ENCODE peak calls at places on chromosomes 13 and 19, in ten cellular contexts. B is neuronal stem cell, T is mesendoderm, G is mammary epithelial cell, H is H9, Y is SK-N-SH, R is IMR-90, A is K562, L is colonic mucosa, M is NT2/D1. O is an unnamed sample.

GRCh38 chr19:58002384-58003152 is at the start of gene ZNF606:
- DNase-seq in H (peak), B (peak), T (peak), Y (peak), R (peak), M (peak), A (peak), L (peak), G (peak), O (peak)

GRCh38 chr13:75505966-75506365 is 24.0 kb upstream of the TBC1D4 start:
- DNase-seq in T (no peak), L (no peak), A (no peak), R (no peak), H (no peak), M (no peak), B (no peak), Y (no peak), G (no peak), O (no peak)

GRCh38 chr13:66659291-66660012 is 570.7 kb downstream of the PCDH9 start:
- DNase-seq in T (no peak), M (no peak), H (no peak), Y (no peak), G (no peak), L (no peak), R (no peak), A (no peak), B (no peak), O (peak)

GRCh38 chr19:50624949-50625600 is 14.6 kb downstream of the SYT3 start:
- DNase-seq in G (no peak), M (no peak), H (no peak), L (no peak), A (no peak), R (no peak), Y (no peak), B (no peak), T (no peak), O (no peak)

GRCh38 chr13:78660130-78660857 is 1.3 kb upstream of the OBI1 start:
- DNase-seq in A (no peak), R (no peak), G (no peak), Y (peak), L (no peak), M (no peak), T (peak), H (peak), B (no peak), O (peak)

GRCh38 chr13:44867825-44868224 is 121.4 kb downstream of the NUFIP1 start:
- DNase-seq in H (no peak), L (no peak), Y (no peak), R (no peak), B (no peak), T (no peak), G (no peak), A (no peak), M (no peak), O (no peak)

GRCh38 chr13:74251778-74252519 is 117.7 kb upstream of the KLF12 start:
- DNase-seq in T (no peak), G (peak), B (no peak), Y (no peak), M (no peak), R (no peak), H (no peak), A (no peak), L (no peak), O (no peak)

GRCh38 chr13:94192576-94192975 is 286.9 kb downstream of the DCT start:
- DNase-seq in A (no peak), H (peak), M (peak), R (peak), B (peak), G (peak), T (peak), Y (no peak), L (no peak), O (peak)

GRCh38 chr19:18023596-18024212 is 15.7 kb downstream of the ARRDC2 start:
- DNase-seq in T (no peak), G (no peak), H (no peak), Y (no peak), A (no peak), B (no peak), R (no peak), L (peak), M (no peak), O (no peak)

GRCh38 chr19:40674291-40674690 is 16.2 kb downstream of the NUMBL start:
- DNase-seq in R (no peak), M (no peak), Y (no peak), H (no peak), A (no peak), T (no peak), B (no peak), L (no peak), G (no peak), O (peak)

GRCh38 chr13:47251771-47252170 is 354.9 kb upstream of the HTR2A start:
- DNase-seq in A (no peak), R (no peak), M (no peak), Y (no peak), T (no peak), B (no peak), H (no peak), G (no peak), L (no peak), O (no peak)

GRCh38 chr19:47444388-47444821 is 25.1 kb upstream of the MEIS3 start:
- DNase-seq in T (peak), M (no peak), Y (no peak), H (peak), G (no peak), B (peak), R (no peak), L (no peak), A (peak), O (no peak)

GRCh38 chr13:109747524-109747923 is 38.9 kb downstream of the IRS2 start:
- DNase-seq in H (no peak), L (no peak), G (no peak), Y (no peak), A (no peak), T (no peak), M (no peak), B (no peak), R (no peak), O (no peak)

GRCh38 chr13:102721800-102722231 is 27.0 kb upstream of the METTL21C start:
- DNase-seq in H (no peak), Y (no peak), R (no peak), A (no peak), B (no peak), L (no peak), T (no peak), G (no peak), M (no peak), O (no peak)

GRCh38 chr19:1860133-1860775 is 3.1 kb downstream of the KLF16 start:
- DNase-seq in Y (peak), R (peak), B (peak), M (no peak), L (peak), A (peak), G (no peak), H (no peak), T (peak), O (peak)

GRCh38 chr19:44848036-44848804 is 2.1 kb downstream of the NECTIN2 start:
- DNase-seq in H (peak), R (peak), Y (peak), G (no peak), A (no peak), L (peak), M (no peak), B (peak), T (peak), O (peak)

GRCh38 chr19:5679289-5680082 is 830 bp downstream of the MICOS13 start:
- DNase-seq in A (no peak), B (no peak), G (no peak), Y (no peak), T (no peak), R (no peak), M (no peak), L (no peak), H (peak), O (no peak)

GRCh38 chr19:44807652-44808462 is 1.0 kb upstream of the BCAM start:
- DNase-seq in M (no peak), R (peak), H (peak), Y (peak), A (peak), T (peak), L (peak), G (peak), B (peak), O (peak)

GRCh38 chr13:38897521-38897920 is 93.1 kb downstream of the STOML3 start:
- DNase-seq in H (no peak), Y (no peak), B (no peak), L (no peak), T (no peak), G (no peak), A (no peak), M (no peak), R (no peak), O (no peak)

GRCh38 chr13:36858285-36858684 is 39.3 kb downstream of the RFXAP start:
- DNase-seq in R (peak), G (peak), L (no peak), B (no peak), M (peak), H (no peak), Y (peak), A (peak), T (peak), O (peak)

GRCh38 chr19:35090795-35091214 is 24.8 kb upstream of the FXYD3 start:
- DNase-seq in G (no peak), L (no peak), H (peak), M (no peak), Y (no peak), B (no peak), T (peak), A (no peak), R (no peak), O (no peak)

GRCh38 chr13:59352600-59352999 is 811.1 kb downstream of the DIAPH3 start:
- DNase-seq in Y (no peak), T (peak), A (no peak), B (no peak), R (no peak), H (no peak), M (no peak), G (no peak), L (no peak), O (no peak)

GRCh38 chr19:1221141-1221903 is 15.7 kb downstream of the STK11 start:
- DNase-seq in M (no peak), T (no peak), L (no peak), B (no peak), H (no peak), Y (peak), A (no peak), G (no peak), R (peak), O (no peak)

GRCh38 chr19:18541258-18541991 is 1.9 kb downstream of the FKBP8 start:
- DNase-seq in H (no peak), T (no peak), R (no peak), G (no peak), B (no peak), M (no peak), A (no peak), Y (no peak), L (no peak), O (no peak)

GRCh38 chr13:77523834-77524728 is 11.4 kb upstream of the SCEL start:
- DNase-seq in Y (no peak), H (no peak), T (no peak), B (no peak), G (no peak), M (no peak), L (no peak), R (no peak), A (no peak), O (no peak)

GRCh38 chr13:28564030-28564429 is 69.1 kb upstream of the FLT1 start:
- DNase-seq in G (peak), T (no peak), H (no peak), B (no peak), M (no peak), R (no peak), A (no peak), L (peak), Y (no peak), O (no peak)

GRCh38 chr13:66673401-66673800 is 556.7 kb downstream of the PCDH9 start:
- DNase-seq in H (no peak), R (peak), A (no peak), M (no peak), L (no peak), G (peak), B (no peak), Y (no peak), T (no peak), O (peak)

GRCh38 chr13:37806666-37807065 is 62.9 kb downstream of the TRPC4 start:
- DNase-seq in L (no peak), T (no peak), H (no peak), A (no peak), M (no peak), G (peak), R (no peak), Y (no peak), B (no peak), O (no peak)

GRCh38 chr13:112740502-112741131 is 50.8 kb downstream of the ATP11A start:
- DNase-seq in M (no peak), Y (no peak), B (no peak), L (peak), G (no peak), R (peak), H (no peak), A (peak), T (no peak), O (peak)

GRCh38 chr13:34719060-34719875 is 222.8 kb upstream of the NBEA start:
- DNase-seq in R (no peak), A (no peak), L (no peak), Y (no peak), T (no peak), M (no peak), G (no peak), H (no peak), B (peak), O (no peak)

GRCh38 chr19:39411006-39411831 is 1.2 kb upstream of the PLEKHG2 start:
- DNase-seq in R (peak), H (no peak), Y (no peak), B (no peak), G (peak), L (peak), T (peak), A (no peak), M (no peak), O (peak)
- H3K9ac ChIP-seq in R (peak), H (no peak), Y (peak), B (no peak), G (peak), L (peak), T (peak), A (peak), M (no peak), O (peak)

DNA sequence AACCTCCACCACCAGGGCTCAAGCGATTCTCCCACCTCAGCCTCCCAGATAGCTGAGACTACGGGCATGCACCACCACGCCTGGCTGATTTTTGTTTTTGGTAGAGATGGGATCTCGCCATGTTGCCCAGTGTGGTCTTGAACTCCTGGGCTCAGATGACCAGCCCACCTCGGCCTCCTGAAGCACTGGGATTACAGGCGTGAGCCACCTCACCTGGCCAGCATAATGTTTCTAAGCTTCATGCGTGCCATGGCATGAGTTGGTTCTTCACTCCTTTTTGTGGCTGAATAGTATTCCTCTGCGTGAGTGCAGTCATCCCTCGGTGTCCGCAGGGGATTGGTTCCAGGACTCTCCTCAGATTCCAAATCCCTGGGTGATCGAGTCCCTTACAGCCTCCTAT is 4.2 kb upstream of the ZNF579 start:
- DNase-seq in A (no peak), G (no peak), M (no peak), R (no peak), T (no peak), Y (no peak), B (no peak), H (no peak), L (no peak), O (no peak)
- H3K9ac ChIP-seq in A (no peak), G (no peak), M (no peak), R (no peak), T (no peak), Y (no peak), B (no peak), H (no peak), L (no peak), O (no peak)

GRCh38 chr19:11587973-11588631 is 9.2 kb upstream of the ZNF627 start:
- DNase-seq in H (no peak), A (no peak), G (no peak), L (no peak), T (no peak), M (no peak), R (no peak), B (no peak), Y (no peak), O (no peak)
- H3K9ac ChIP-seq in H (no peak), A (peak), G (no peak), L (peak), T (no peak), M (peak), R (no peak), B (no peak), Y (no peak), O (no peak)

GRCh38 chr19:9937001-9937411 is 691 bp upstream of the OLFM2 start:
- DNase-seq in R (no peak), H (peak), G (no peak), B (no peak), T (no peak), M (no peak), L (no peak), A (no peak), Y (peak), O (no peak)

GRCh38 chr19:9935409-9936062 is 779 bp downstream of the OLFM2 start:
- DNase-seq in R (no peak), B (no peak), M (no peak), Y (peak), H (peak), G (no peak), A (no peak), L (no peak), T (no peak), O (peak)

GRCh38 chr19:9939301-9939913 is 3.1 kb upstream of the OLFM2 start:
- DNase-seq in M (no peak), L (no peak), R (peak), H (peak), G (no peak), T (no peak), A (no peak), B (no peak), Y (no peak), O (peak)

GRCh38 chr19:9934132-9934950 is 2.0 kb downstream of the OLFM2 start:
- DNase-seq in L (peak), M (no peak), A (peak), G (peak), T (peak), H (peak), Y (peak), B (peak), R (peak), O (peak)

DNA sequence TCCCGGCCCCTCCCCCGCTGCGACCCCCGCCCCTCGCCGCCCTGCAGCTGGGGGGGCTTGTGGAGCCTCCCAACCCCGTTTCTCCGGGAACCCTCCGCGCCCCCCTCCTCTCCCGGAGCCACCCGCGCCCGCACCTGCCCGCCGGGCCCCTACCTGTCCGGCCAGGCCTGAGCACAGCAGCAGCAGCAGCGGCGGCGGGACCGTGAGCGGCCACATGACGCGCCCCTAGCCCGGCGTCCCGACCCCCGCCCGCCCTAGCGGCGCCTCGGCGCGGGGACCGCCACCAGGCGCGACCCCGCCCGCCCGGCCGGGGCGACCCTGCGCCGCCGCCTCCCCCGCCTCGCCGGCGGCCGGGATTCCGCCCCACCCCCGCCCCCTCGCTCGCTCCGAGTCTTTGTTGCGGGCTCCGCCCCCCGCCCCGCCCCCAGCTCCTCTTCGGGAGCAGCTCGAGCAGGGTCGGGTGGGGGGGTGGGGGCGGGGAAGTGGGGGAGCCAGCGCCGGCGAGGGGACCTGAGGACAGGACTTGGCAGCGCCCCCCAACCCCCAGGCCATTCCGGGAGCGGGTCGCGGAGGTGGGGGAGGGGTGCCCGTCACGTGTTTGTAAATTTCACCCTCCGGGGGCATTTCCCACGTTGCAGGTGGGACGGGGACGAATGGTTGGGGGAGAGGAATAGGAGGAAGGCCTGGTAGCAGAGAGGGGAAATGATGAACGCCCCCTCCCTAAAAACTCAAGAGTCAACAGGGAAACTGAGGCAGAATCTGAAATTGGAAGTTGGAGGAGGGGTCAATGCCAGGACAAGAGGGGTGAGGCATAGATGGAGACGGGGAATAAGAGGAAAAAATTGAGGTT is at the start of gene OLFM2:
- DNase-seq in M (no peak), B (peak), T (peak), Y (peak), R (no peak), L (no peak), G (no peak), H (peak), A (peak), O (peak)
- H3K9ac ChIP-seq in M (peak), B (peak), T (peak), Y (no peak), R (peak), L (no peak), G (no peak), H (peak), A (no peak), O (peak)

GRCh38 chr19:42131149-42132029 is 857 bp downstream of the POU2F2 start:
- DNase-seq in Y (no peak), B (no peak), A (no peak), H (no peak), M (no peak), G (no peak), R (no peak), T (no peak), L (no peak), O (no peak)

GRCh38 chr19:42132030-42132628 is at the start of gene POU2F2:
- DNase-seq in T (peak), A (peak), B (no peak), Y (no peak), R (no peak), L (peak), M (no peak), G (no peak), H (peak), O (peak)

GRCh38 chr19:42130254-42130573 is 2.0 kb downstream of the POU2F2 start:
- DNase-seq in B (no peak), L (no peak), G (peak), T (no peak), Y (no peak), H (no peak), R (no peak), M (no peak), A (no peak), O (no peak)

GRCh38 chr19:42134671-42135070 is 2.4 kb upstream of the POU2F2 start:
- DNase-seq in H (no peak), B (no peak), G (no peak), T (no peak), Y (no peak), A (no peak), L (no peak), R (no peak), M (no peak), O (no peak)

GRCh38 chr19:42132851-42133528 is 744 bp upstream of the POU2F2 start:
- DNase-seq in M (no peak), L (peak), H (peak), R (no peak), Y (peak), G (peak), A (peak), B (peak), T (peak), O (peak)
- H3K9ac ChIP-seq in M (peak), L (peak), H (no peak), R (no peak), Y (no peak), G (no peak), A (no peak), B (no peak), T (peak), O (no peak)

GRCh38 chr19:2900296-2901252 is at the start of gene ZNF57:
- DNase-seq in L (peak), M (peak), H (peak), G (peak), B (peak), A (peak), R (peak), T (peak), Y (peak), O (peak)
- H3K9ac ChIP-seq in L (peak), M (peak), H (peak), G (peak), B (peak), A (peak), R (peak), T (peak), Y (peak), O (peak)

GRCh38 chr13:91767681-91768080 is 369.3 kb downstream of the GPC5 start:
- DNase-seq in R (no peak), M (no peak), B (no peak), L (no peak), T (peak), G (no peak), H (no peak), A (no peak), Y (no peak), O (no peak)
- H3K9ac ChIP-seq in R (no peak), M (no peak), B (no peak), L (no peak), T (no peak), G (no peak), H (no peak), A (no peak), Y (no peak), O (no peak)

O was measured in adipocyte.